ENCODE peak calls at places on chromosome 16, in seven cellular contexts. T, V, H, Z, D, F and X are unnamed samples.

GRCh38 chr16:12904041-12904671 is 2.8 kb downstream of the SHISA9 start:
- DNase-seq in F (no peak), V (peak; percentile 65), Z (no peak), D (no peak), T (no peak), H (no peak), X (no peak)

GRCh38 chr16:85611455-85612190 is 1.5 kb upstream of the GSE1 start:
- DNase-seq in V (peak; percentile 80), D (peak; percentile 89), T (peak; percentile 78), Z (peak; percentile 54), F (peak; percentile 89), H (peak; percentile 88), X (peak; percentile 96)

GRCh38 chr16:17970816-17971291 is 365.7 kb downstream of the NPIPA8 start:
- DNase-seq in T (no peak), F (no peak), D (no peak), Z (no peak), H (no peak), V (no peak), X (no peak)

GRCh38 chr16:79286646-79287423 is 313.7 kb downstream of the MAF start:
- DNase-seq in D (no peak), Z (no peak), T (no peak), V (no peak), H (no peak), F (no peak), X (peak; percentile 74)

GRCh38 chr16:3876695-3877094 is 3.8 kb downstream of the CREBBP start:
- DNase-seq in Z (no peak), F (no peak), T (no peak), V (no peak), H (peak; percentile 29), D (no peak), X (no peak)

GRCh38 chr16:15782573-15783365 is 74.1 kb downstream of the MYH11 start:
- DNase-seq in H (no peak), V (no peak), T (peak; percentile 55), D (peak; percentile 22), Z (no peak), F (no peak), X (no peak)

GRCh38 chr16:81067166-81067565 is 9.9 kb downstream of the C16orf46 start:
- DNase-seq in Z (no peak), F (no peak), V (no peak), T (no peak), D (no peak), H (no peak), X (no peak)

GRCh38 chr16:1531638-1531910 is 1.9 kb upstream of the TMEM204 start:
- DNase-seq in F (no peak), V (no peak), T (no peak), Z (no peak), H (no peak), D (no peak), X (no peak)

GRCh38 chr16:79651363-79651762 is 50.8 kb upstream of the MAF start:
- DNase-seq in T (no peak), V (no peak), F (peak; percentile 58), Z (no peak), D (no peak), H (no peak), X (peak; percentile 84)

GRCh38 chr16:23145186-23145585 is 4.1 kb downstream of the USP31 start:
- DNase-seq in T (no peak), Z (no peak), F (no peak), H (no peak), V (no peak), D (no peak), X (no peak)

GRCh38 chr16:59905628-59906027 is 1171.5 kb upstream of the GOT2 start:
- DNase-seq in H (no peak), Z (no peak), V (no peak), F (no peak), D (no peak), T (no peak), X (no peak)

GRCh38 chr16:57144027-57144426 is 41.8 kb downstream of the PSME3IP1 start:
- DNase-seq in D (no peak), V (no peak), T (no peak), F (no peak), Z (no peak), H (peak; percentile 65), X (peak; percentile 40)

GRCh38 chr16:71341881-71342280 is 16.6 kb upstream of the CALB2 start:
- DNase-seq in T (no peak), D (no peak), H (no peak), Z (no peak), V (no peak), F (no peak), X (no peak)

GRCh38 chr16:79253100-79253631 is 347.4 kb downstream of the MAF start:
- DNase-seq in T (no peak), F (no peak), D (no peak), H (no peak), Z (no peak), V (no peak), X (no peak)

GRCh38 chr16:20507280-20507679 is 56.0 kb downstream of the ACSM2A start:
- DNase-seq in Z (no peak), V (no peak), F (no peak), D (no peak), H (no peak), T (no peak), X (no peak)

GRCh38 chr16:11707679-11708197 is 34.9 kb downstream of the TXNDC11 start:
- DNase-seq in T (no peak), H (no peak), Z (no peak), F (no peak), V (no peak), D (no peak), X (no peak)

GRCh38 chr16:11711662-11712061 is 31.0 kb downstream of the TXNDC11 start:
- DNase-seq in D (no peak), H (no peak), V (no peak), Z (no peak), T (no peak), F (no peak), X (no peak)

GRCh38 chr16:11705311-11705710 is 37.1 kb downstream of the SNN start:
- DNase-seq in D (no peak), Z (no peak), V (no peak), T (no peak), F (no peak), H (no peak), X (no peak)

GRCh38 chr16:11708421-11708820 is 34.2 kb downstream of the TXNDC11 start:
- DNase-seq in D (no peak), F (no peak), T (no peak), Z (no peak), H (no peak), V (no peak), X (no peak)

DNA sequence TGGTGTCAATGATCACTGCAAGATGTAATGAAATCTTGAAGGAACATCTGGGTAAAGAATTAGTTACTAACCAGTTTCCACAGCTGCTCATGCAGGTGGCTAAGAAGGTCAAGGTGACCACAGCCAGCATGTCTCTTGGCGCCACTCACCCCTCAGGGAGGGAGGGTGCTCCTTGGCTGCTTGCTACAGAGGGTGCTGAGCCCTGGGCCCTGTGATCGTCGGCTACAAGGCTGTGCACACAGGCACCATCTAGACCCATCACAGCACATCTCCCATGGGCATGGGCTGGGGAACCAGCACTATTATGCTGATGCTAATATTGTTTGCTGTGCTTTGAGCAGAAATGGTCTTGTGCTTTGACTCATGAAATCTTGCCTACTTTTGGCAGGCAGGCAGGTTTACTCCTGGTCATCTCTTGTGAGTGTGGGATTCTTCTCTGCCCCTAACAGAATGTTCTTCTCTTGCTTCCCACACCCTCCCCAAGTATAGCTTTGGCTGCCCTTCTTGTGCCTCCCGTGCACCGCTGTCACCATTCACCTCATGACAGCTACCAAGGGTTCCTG is 36.4 kb downstream of the TXNDC11 start:
- DNase-seq in T (peak; percentile 35), D (no peak), Z (no peak), H (no peak), V (no peak), F (no peak), X (no peak)
- H3K36me3 ChIP-seq in T (peaks cover 51% of the 10 kb centered on the region), D (peaks cover 40% of the 10 kb centered on the region), Z (no peaks in the 10 kb centered on the region), H (peaks cover 28% of the 10 kb centered on the region), V (no peaks in the 10 kb centered on the region), F (no peaks in the 10 kb centered on the region), X (no peaks in the 10 kb centered on the region)

DNA sequence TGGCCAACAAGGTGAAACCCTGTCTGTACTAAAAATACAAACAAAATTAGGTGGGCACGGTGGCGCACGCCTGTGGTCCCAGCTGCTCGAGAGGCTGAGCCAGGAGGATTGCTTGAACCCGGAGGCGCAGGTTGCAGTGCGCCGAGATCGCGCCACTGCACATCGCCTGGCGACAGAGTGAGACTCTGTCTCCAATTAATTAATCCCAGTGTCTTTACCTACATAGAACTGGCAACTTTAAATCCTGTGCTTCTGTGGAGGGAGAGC is 1.5 kb upstream of the ELOB start:
- DNase-seq in Z (no peak), T (no peak), F (no peak), H (peak; percentile 72), V (no peak), D (no peak), X (no peak)
- H3K27ac ChIP-seq in Z (peak overlapping the region; percentile 100), T (no peak overlapping the region), F (peak overlapping the region; percentile 100), H (peak overlapping the region; percentile 100), V (peak overlapping the region; percentile 11), D (no peak overlapping the region), X (peak overlapping the region; percentile 93)

DNA sequence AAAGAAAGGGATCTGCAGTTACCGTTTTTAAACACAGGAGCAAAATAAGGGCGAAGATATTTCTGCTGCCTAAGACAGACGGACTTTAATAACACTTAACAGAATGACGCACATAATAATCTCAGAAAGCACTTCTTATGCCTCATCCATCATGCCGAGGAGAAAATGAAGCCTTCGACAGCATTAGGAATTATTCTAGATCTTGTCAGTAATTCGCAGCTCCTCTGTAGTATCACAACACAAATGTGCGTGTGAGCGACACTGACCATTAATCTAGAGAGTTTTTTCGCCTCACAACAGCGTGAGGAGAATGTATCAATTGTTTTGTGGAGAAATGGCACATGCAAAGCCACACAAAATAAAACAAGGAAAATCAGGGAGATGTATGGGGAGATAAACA is 410.2 kb upstream of the PSMD7 start:
- DNase-seq in Z (no peak), T (no peak), H (no peak), V (no peak), F (no peak), D (no peak), X (no peak)
- TF ChIP-seq POLR2AphosphoS5 in Z (no peak), T (no peak), H (no peak), V (no peak), F (no peak), D (no peak), X (no peak)

GRCh38 chr16:30664616-30665109 is 6.4 kb downstream of the FBRS start:
- DNase-seq in D (no peak), V (no peak), H (no peak), Z (no peak), F (no peak), T (no peak), X (no peak)

GRCh38 chr16:30665155-30665829 is 7.1 kb downstream of the FBRS start:
- DNase-seq in D (no peak), F (no peak), T (no peak), Z (no peak), V (no peak), H (no peak), X (no peak)

GRCh38 chr16:30662449-30662848 is 4.2 kb downstream of the FBRS start:
- DNase-seq in H (no peak), Z (no peak), V (no peak), T (no peak), D (no peak), F (no peak), X (no peak)

GRCh38 chr16:30663820-30664528 is 5.7 kb downstream of the FBRS start:
- DNase-seq in T (no peak), H (no peak), D (no peak), F (no peak), Z (no peak), V (no peak), X (no peak)

DNA sequence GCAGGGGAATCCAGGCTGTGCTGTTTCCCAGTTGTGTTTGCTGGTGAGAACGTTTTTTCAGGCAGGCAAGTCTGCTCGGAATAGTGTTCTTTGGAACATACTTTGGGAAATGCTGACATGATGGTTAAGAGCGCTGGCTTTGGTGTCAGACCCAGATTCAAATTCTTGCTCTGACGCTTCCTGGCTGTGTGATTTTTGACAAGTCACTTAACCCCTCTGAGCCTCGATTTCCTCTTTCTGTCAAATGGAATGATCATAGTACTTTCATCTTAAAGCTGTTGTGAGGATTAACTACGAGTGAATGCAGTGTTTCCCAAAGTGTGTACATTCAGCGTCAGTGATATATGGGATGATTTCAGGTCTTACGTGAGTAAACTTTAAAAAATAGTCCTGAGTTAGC is 4.8 kb downstream of the FBRS start:
- DNase-seq in Z (no peak), V (no peak), D (no peak), F (no peak), H (no peak), T (no peak), X (no peak)
- H3K36me3 ChIP-seq in Z (peaks cover 34% of the 10 kb centered on the region), V (peaks cover 3% of the 10 kb centered on the region), D (peaks cover 54% of the 10 kb centered on the region), F (peaks cover 12% of the 10 kb centered on the region), H (peaks cover 69% of the 10 kb centered on the region), T (peaks cover 78% of the 10 kb centered on the region), X (peaks cover 67% of the 10 kb centered on the region)